ENCODE peak calls at places on chromosomes 16 and 17, in eight cellular contexts. One of them, this sample, is unnamed.

GRCh38 chr16:75402174-75402820 is 31.0 kb downstream of the CFDP1 start:
- DNase-seq in esophagus squamous epithelium: no peak
- DNase-seq in natural killer cell: no peak
- DNase-seq in lower leg skin: no peak
- DNase-seq in BJ: no peak
- DNase-seq in fibroblast of lung: peak; percentile 84
- DNase-seq in epithelial cell of esophagus: peak; percentile 80
- DNase-seq in B cell: no peak
- DNase-seq in this sample: no peak

GRCh38 chr16:56289862-56290261 is 98.6 kb downstream of the GNAO1 start:
- DNase-seq in esophagus squamous epithelium: no peak
- DNase-seq in natural killer cell: no peak
- DNase-seq in lower leg skin: no peak
- DNase-seq in BJ: no peak
- DNase-seq in fibroblast of lung: no peak
- DNase-seq in epithelial cell of esophagus: no peak
- DNase-seq in B cell: no peak
- DNase-seq in this sample: no peak

GRCh38 chr17:57097832-57098421 is 12.9 kb downstream of the AKAP1 start:
- DNase-seq in esophagus squamous epithelium: no peak
- DNase-seq in natural killer cell: no peak
- DNase-seq in lower leg skin: no peak
- DNase-seq in BJ: peak; percentile 66
- DNase-seq in fibroblast of lung: peak; percentile 75
- DNase-seq in epithelial cell of esophagus: peak; percentile 40
- DNase-seq in B cell: no peak
- DNase-seq in this sample: no peak

GRCh38 chr16:88956546-88957455 is 20.2 kb downstream of the CBFA2T3 start:
- DNase-seq in esophagus squamous epithelium: no peak
- DNase-seq in natural killer cell: no peak
- DNase-seq in lower leg skin: no peak
- DNase-seq in BJ: no peak
- DNase-seq in fibroblast of lung: no peak
- DNase-seq in epithelial cell of esophagus: no peak
- DNase-seq in B cell: no peak
- DNase-seq in this sample: no peak

GRCh38 chr16:21088646-21089538 is 61.8 kb downstream of the DNAH3 start:
- DNase-seq in esophagus squamous epithelium: no peak
- DNase-seq in natural killer cell: no peak
- DNase-seq in lower leg skin: no peak
- DNase-seq in BJ: no peak
- DNase-seq in fibroblast of lung: peak; percentile 85
- DNase-seq in epithelial cell of esophagus: peak; percentile 49
- DNase-seq in B cell: no peak
- DNase-seq in this sample: no peak

GRCh38 chr16:22648941-22649340 is 138.2 kb downstream of the NPIPB5 start:
- DNase-seq in esophagus squamous epithelium: no peak
- DNase-seq in natural killer cell: no peak
- DNase-seq in lower leg skin: no peak
- DNase-seq in BJ: no peak
- DNase-seq in fibroblast of lung: no peak
- DNase-seq in epithelial cell of esophagus: no peak
- DNase-seq in B cell: no peak
- DNase-seq in this sample: no peak

GRCh38 chr17:32386844-32387243 is 36.9 kb downstream of the ZNF207 start:
- DNase-seq in esophagus squamous epithelium: no peak
- DNase-seq in natural killer cell: no peak
- DNase-seq in lower leg skin: no peak
- DNase-seq in BJ: no peak
- DNase-seq in fibroblast of lung: peak; percentile 20
- DNase-seq in epithelial cell of esophagus: peak; percentile 72
- DNase-seq in B cell: no peak
- DNase-seq in this sample: no peak

GRCh38 chr16:64364894-64365293 is 757.0 kb downstream of the CDH11 start:
- DNase-seq in esophagus squamous epithelium: no peak
- DNase-seq in natural killer cell: no peak
- DNase-seq in lower leg skin: no peak
- DNase-seq in BJ: no peak
- DNase-seq in fibroblast of lung: peak; percentile 23
- DNase-seq in epithelial cell of esophagus: no peak
- DNase-seq in B cell: no peak
- DNase-seq in this sample: no peak

GRCh38 chr16:61677776-61678175 is 358.5 kb downstream of the CDH8 start:
- DNase-seq in esophagus squamous epithelium: no peak
- DNase-seq in natural killer cell: no peak
- DNase-seq in lower leg skin: no peak
- DNase-seq in BJ: no peak
- DNase-seq in fibroblast of lung: no peak
- DNase-seq in epithelial cell of esophagus: no peak
- DNase-seq in B cell: no peak
- DNase-seq in this sample: no peak

GRCh38 chr16:66365588-66365987 is 903 bp upstream of the CDH5 start:
- DNase-seq in esophagus squamous epithelium: no peak
- DNase-seq in natural killer cell: no peak
- DNase-seq in lower leg skin: peak; percentile 94
- DNase-seq in BJ: no peak
- DNase-seq in fibroblast of lung: peak; percentile 40
- DNase-seq in epithelial cell of esophagus: peak; percentile 33
- DNase-seq in B cell: no peak
- DNase-seq in this sample: no peak

GRCh38 chr16:63061319-63061718 is 1025.1 kb upstream of the CDH8 start:
- DNase-seq in esophagus squamous epithelium: no peak
- DNase-seq in natural killer cell: no peak
- DNase-seq in lower leg skin: no peak
- DNase-seq in BJ: no peak
- DNase-seq in fibroblast of lung: no peak
- DNase-seq in epithelial cell of esophagus: no peak
- DNase-seq in B cell: no peak
- DNase-seq in this sample: no peak

GRCh38 chr17:66968916-66969315 is 4.4 kb downstream of the CACNG4 start:
- DNase-seq in esophagus squamous epithelium: no peak
- DNase-seq in natural killer cell: no peak
- DNase-seq in lower leg skin: no peak
- DNase-seq in BJ: no peak
- DNase-seq in fibroblast of lung: no peak
- DNase-seq in epithelial cell of esophagus: no peak
- DNase-seq in B cell: no peak
- DNase-seq in this sample: no peak

GRCh38 chr17:66965801-66966528 is 1.5 kb downstream of the CACNG4 start:
- DNase-seq in esophagus squamous epithelium: no peak
- DNase-seq in natural killer cell: no peak
- DNase-seq in lower leg skin: no peak
- DNase-seq in BJ: no peak
- DNase-seq in fibroblast of lung: no peak
- DNase-seq in epithelial cell of esophagus: no peak
- DNase-seq in B cell: no peak
- DNase-seq in this sample: no peak

GRCh38 chr17:66967867-66968543 is 3.5 kb downstream of the CACNG4 start:
- DNase-seq in esophagus squamous epithelium: no peak
- DNase-seq in natural killer cell: no peak
- DNase-seq in lower leg skin: no peak
- DNase-seq in BJ: no peak
- DNase-seq in fibroblast of lung: no peak
- DNase-seq in epithelial cell of esophagus: no peak
- DNase-seq in B cell: no peak
- DNase-seq in this sample: no peak

GRCh38 chr17:66964930-66965800 is 658 bp downstream of the CACNG4 start:
- DNase-seq in esophagus squamous epithelium: no peak
- DNase-seq in natural killer cell: no peak
- DNase-seq in lower leg skin: no peak
- DNase-seq in BJ: no peak
- DNase-seq in fibroblast of lung: no peak
- DNase-seq in epithelial cell of esophagus: no peak
- DNase-seq in B cell: no peak
- DNase-seq in this sample: no peak

DNA sequence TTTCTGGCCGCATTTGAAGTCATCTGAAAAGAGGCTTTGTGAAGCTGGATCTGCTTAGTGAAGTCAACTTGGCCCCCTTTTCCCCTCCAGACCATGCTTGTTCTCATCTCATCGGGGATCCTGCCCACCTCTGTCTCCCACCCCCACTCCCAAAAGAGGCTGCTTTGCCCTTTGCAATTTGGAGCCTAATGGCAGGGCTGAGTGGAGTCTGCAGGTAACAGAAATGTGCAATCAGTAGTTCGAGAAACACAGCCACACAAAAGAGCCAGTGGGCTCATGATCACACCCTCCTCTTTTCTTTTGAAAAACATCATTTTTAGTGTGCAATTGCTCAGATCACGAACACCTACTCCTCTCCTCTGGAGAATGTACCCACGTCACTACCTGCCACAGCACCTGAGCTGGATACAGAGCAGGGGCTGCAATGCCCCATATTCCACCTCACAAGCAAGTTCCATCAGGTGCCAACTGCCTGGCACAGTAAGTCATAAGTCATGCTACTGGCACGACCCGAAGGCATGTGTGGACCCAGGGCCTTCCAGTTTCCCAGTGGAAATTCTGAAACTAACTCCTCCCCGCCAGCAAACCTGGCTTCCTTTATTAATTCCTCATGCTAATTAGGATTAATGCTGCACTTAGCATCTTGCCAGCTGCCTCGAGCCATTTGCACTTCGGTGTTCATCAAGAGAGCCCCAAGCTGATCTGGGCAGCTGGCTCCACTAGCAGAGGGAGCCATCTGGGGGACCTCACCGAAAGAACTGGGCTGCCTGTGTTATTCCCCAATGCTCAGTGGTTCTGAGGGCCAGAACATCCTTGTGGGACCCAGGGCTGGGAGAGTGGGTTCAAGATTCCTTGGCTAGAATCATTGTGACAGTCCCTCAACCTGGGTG is 2.3 kb downstream of the CACNG4 start:
- DNase-seq in esophagus squamous epithelium: no peak
- DNase-seq in natural killer cell: no peak
- DNase-seq in lower leg skin: no peak
- DNase-seq in BJ: no peak
- DNase-seq in fibroblast of lung: no peak
- DNase-seq in epithelial cell of esophagus: no peak
- DNase-seq in B cell: no peak
- DNase-seq in this sample: no peak
- TF ChIP-seq CTCF in esophagus squamous epithelium: no peak
- TF ChIP-seq CTCF in natural killer cell: no peak
- TF ChIP-seq CTCF in lower leg skin: no peak
- TF ChIP-seq CTCF in BJ: no peak
- TF ChIP-seq CTCF in fibroblast of lung: no peak
- TF ChIP-seq CTCF in epithelial cell of esophagus: no peak
- TF ChIP-seq CTCF in B cell: no peak
- TF ChIP-seq CTCF in this sample: no peak

GRCh38 chr16:4339909-4340308 is 11.2 kb downstream of the PAM16 start:
- DNase-seq in esophagus squamous epithelium: no peak
- DNase-seq in natural killer cell: no peak
- DNase-seq in lower leg skin: no peak
- DNase-seq in BJ: no peak
- DNase-seq in fibroblast of lung: no peak
- DNase-seq in epithelial cell of esophagus: no peak
- DNase-seq in B cell: no peak
- DNase-seq in this sample: peak; percentile 32
- TF ChIP-seq CTCF in esophagus squamous epithelium: no peak
- TF ChIP-seq CTCF in natural killer cell: no peak
- TF ChIP-seq CTCF in lower leg skin: no peak
- TF ChIP-seq CTCF in BJ: peak; percentile 26
- TF ChIP-seq CTCF in fibroblast of lung: peak; percentile 24
- TF ChIP-seq CTCF in epithelial cell of esophagus: peak; percentile 10
- TF ChIP-seq CTCF in B cell: no peak
- TF ChIP-seq CTCF in this sample: peak; percentile 39

GRCh38 chr17:77045441-77046041 is 95.2 kb upstream of the SEC14L1 start:
- DNase-seq in esophagus squamous epithelium: no peak
- DNase-seq in natural killer cell: no peak
- DNase-seq in lower leg skin: no peak
- DNase-seq in BJ: no peak
- DNase-seq in fibroblast of lung: peak; percentile 51
- DNase-seq in epithelial cell of esophagus: peak; percentile 95
- DNase-seq in B cell: no peak
- DNase-seq in this sample: no peak
- TF ChIP-seq CTCF in esophagus squamous epithelium: no peak
- TF ChIP-seq CTCF in natural killer cell: no peak
- TF ChIP-seq CTCF in lower leg skin: no peak
- TF ChIP-seq CTCF in BJ: no peak
- TF ChIP-seq CTCF in fibroblast of lung: no peak
- TF ChIP-seq CTCF in epithelial cell of esophagus: no peak
- TF ChIP-seq CTCF in B cell: no peak
- TF ChIP-seq CTCF in this sample: no peak

GRCh38 chr16:74304164-74304834 is 7.7 kb downstream of the PSMD7 start:
- DNase-seq in esophagus squamous epithelium: no peak
- DNase-seq in natural killer cell: no peak
- DNase-seq in lower leg skin: no peak
- DNase-seq in BJ: no peak
- DNase-seq in fibroblast of lung: no peak
- DNase-seq in epithelial cell of esophagus: peak; percentile 14
- DNase-seq in B cell: no peak
- DNase-seq in this sample: no peak
- TF ChIP-seq CTCF in esophagus squamous epithelium: peak; percentile 8
- TF ChIP-seq CTCF in natural killer cell: no peak
- TF ChIP-seq CTCF in lower leg skin: no peak
- TF ChIP-seq CTCF in BJ: peak; percentile 45
- TF ChIP-seq CTCF in fibroblast of lung: peak; percentile 16
- TF ChIP-seq CTCF in epithelial cell of esophagus: peak; percentile 49
- TF ChIP-seq CTCF in B cell: no peak
- TF ChIP-seq CTCF in this sample: peak; percentile 49

GRCh38 chr16:70715113-70715711 is 29.4 kb upstream of the MTSS2 start:
- DNase-seq in esophagus squamous epithelium: no peak
- DNase-seq in natural killer cell: no peak
- DNase-seq in lower leg skin: peak; percentile 94
- DNase-seq in BJ: peak; percentile 98
- DNase-seq in fibroblast of lung: peak; percentile 94
- DNase-seq in epithelial cell of esophagus: peak; percentile 100
- DNase-seq in B cell: no peak
- DNase-seq in this sample: peak; percentile 92
- TF ChIP-seq CTCF in esophagus squamous epithelium: no peak
- TF ChIP-seq CTCF in natural killer cell: no peak
- TF ChIP-seq CTCF in lower leg skin: no peak
- TF ChIP-seq CTCF in BJ: peak; percentile 26
- TF ChIP-seq CTCF in fibroblast of lung: peak; percentile 12
- TF ChIP-seq CTCF in epithelial cell of esophagus: peak; percentile 30
- TF ChIP-seq CTCF in B cell: no peak
- TF ChIP-seq CTCF in this sample: peak; percentile 20

GRCh38 chr17:50380369-50381259 is 7.6 kb downstream of the EME1 start:
- DNase-seq in esophagus squamous epithelium: no peak
- DNase-seq in natural killer cell: no peak
- DNase-seq in lower leg skin: no peak
- DNase-seq in BJ: no peak
- DNase-seq in fibroblast of lung: no peak
- DNase-seq in epithelial cell of esophagus: no peak
- DNase-seq in B cell: no peak
- DNase-seq in this sample: no peak
- TF ChIP-seq CTCF in esophagus squamous epithelium: no peak
- TF ChIP-seq CTCF in natural killer cell: no peak
- TF ChIP-seq CTCF in lower leg skin: no peak
- TF ChIP-seq CTCF in BJ: no peak
- TF ChIP-seq CTCF in fibroblast of lung: no peak
- TF ChIP-seq CTCF in epithelial cell of esophagus: peak; percentile 10
- TF ChIP-seq CTCF in B cell: no peak
- TF ChIP-seq CTCF in this sample: no peak

GRCh38 chr16:15635926-15636325 is 7.0 kb downstream of the MARF1 start:
- DNase-seq in esophagus squamous epithelium: no peak
- DNase-seq in natural killer cell: no peak
- DNase-seq in lower leg skin: no peak
- DNase-seq in BJ: no peak
- DNase-seq in fibroblast of lung: no peak
- DNase-seq in epithelial cell of esophagus: no peak
- DNase-seq in B cell: no peak
- DNase-seq in this sample: no peak
- TF ChIP-seq CTCF in esophagus squamous epithelium: no peak
- TF ChIP-seq CTCF in natural killer cell: no peak
- TF ChIP-seq CTCF in lower leg skin: no peak
- TF ChIP-seq CTCF in BJ: no peak
- TF ChIP-seq CTCF in fibroblast of lung: no peak
- TF ChIP-seq CTCF in epithelial cell of esophagus: no peak
- TF ChIP-seq CTCF in B cell: no peak
- TF ChIP-seq CTCF in this sample: no peak

This sample was measured in AG04450.